ENCODE peak calls at places on chromosomes 13 and 19, in nine cellular contexts. One of them, this sample, is unnamed.

GRCh38 chr13:25966086-25966485 is 85.7 kb downstream of the SHISA2 start:
- DNase-seq in substantia nigra: no peak
- DNase-seq in HFFc6: no peak
- DNase-seq in NAMALWA: no peak
- DNase-seq in stimulated activated CD4-positive, alpha-beta T cell treated with anti-CD3 and anti-CD28 coated beads, Interleukin-4, amount 100 ng/mL, for 48 hours: no peak
- DNase-seq in GM04503: no peak
- DNase-seq in HCT116: no peak
- DNase-seq in left ventricle myocardium inferior: no peak
- DNase-seq in foreskin fibroblast: no peak
- DNase-seq in this sample: no peak

GRCh38 chr13:67036694-67037093 is 193.4 kb downstream of the PCDH9 start:
- DNase-seq in NAMALWA: no peak
- DNase-seq in substantia nigra: no peak
- DNase-seq in stimulated activated CD4-positive, alpha-beta T cell treated with anti-CD3 and anti-CD28 coated beads, Interleukin-4, amount 100 ng/mL, for 48 hours: no peak
- DNase-seq in foreskin fibroblast: no peak
- DNase-seq in GM04503: no peak
- DNase-seq in HFFc6: no peak
- DNase-seq in HCT116: no peak
- DNase-seq in left ventricle myocardium inferior: no peak
- DNase-seq in this sample: no peak

GRCh38 chr19:44232867-44233266 is 20.5 kb downstream of the ZNF227 start:
- DNase-seq in GM04503: no peak
- DNase-seq in HFFc6: no peak
- DNase-seq in substantia nigra: no peak
- DNase-seq in NAMALWA: no peak
- DNase-seq in HCT116: no peak
- DNase-seq in stimulated activated CD4-positive, alpha-beta T cell treated with anti-CD3 and anti-CD28 coated beads, Interleukin-4, amount 100 ng/mL, for 48 hours: no peak
- DNase-seq in left ventricle myocardium inferior: no peak
- DNase-seq in foreskin fibroblast: no peak
- DNase-seq in this sample: no peak

GRCh38 chr19:10422846-10423245 is 2.5 kb downstream of the PDE4A start:
- DNase-seq in substantia nigra: no peak
- DNase-seq in stimulated activated CD4-positive, alpha-beta T cell treated with anti-CD3 and anti-CD28 coated beads, Interleukin-4, amount 100 ng/mL, for 48 hours: no peak
- DNase-seq in left ventricle myocardium inferior: no peak
- DNase-seq in foreskin fibroblast: no peak
- DNase-seq in HFFc6: no peak
- DNase-seq in NAMALWA: peak; percentile 27
- DNase-seq in GM04503: no peak
- DNase-seq in HCT116: no peak
- DNase-seq in this sample: no peak

GRCh38 chr13:114078501-114079451 is 53.6 kb downstream of the RASA3 start:
- DNase-seq in NAMALWA: no peak
- DNase-seq in foreskin fibroblast: peak; percentile 85
- DNase-seq in substantia nigra: no peak
- DNase-seq in GM04503: no peak
- DNase-seq in HFFc6: peak; percentile 63
- DNase-seq in HCT116: no peak
- DNase-seq in stimulated activated CD4-positive, alpha-beta T cell treated with anti-CD3 and anti-CD28 coated beads, Interleukin-4, amount 100 ng/mL, for 48 hours: no peak
- DNase-seq in left ventricle myocardium inferior: peak; percentile 67
- DNase-seq in this sample: no peak

GRCh38 chr19:51274037-51274370 is 23.1 kb downstream of the SIGLECL1 start:
- DNase-seq in GM04503: no peak
- DNase-seq in HCT116: no peak
- DNase-seq in foreskin fibroblast: no peak
- DNase-seq in left ventricle myocardium inferior: no peak
- DNase-seq in substantia nigra: no peak
- DNase-seq in stimulated activated CD4-positive, alpha-beta T cell treated with anti-CD3 and anti-CD28 coated beads, Interleukin-4, amount 100 ng/mL, for 48 hours: no peak
- DNase-seq in NAMALWA: no peak
- DNase-seq in HFFc6: no peak
- DNase-seq in this sample: no peak

GRCh38 chr13:48615017-48615416 is 38.7 kb upstream of the CYSLTR2 start:
- DNase-seq in HCT116: no peak
- DNase-seq in substantia nigra: no peak
- DNase-seq in foreskin fibroblast: no peak
- DNase-seq in HFFc6: no peak
- DNase-seq in NAMALWA: no peak
- DNase-seq in stimulated activated CD4-positive, alpha-beta T cell treated with anti-CD3 and anti-CD28 coated beads, Interleukin-4, amount 100 ng/mL, for 48 hours: no peak
- DNase-seq in left ventricle myocardium inferior: no peak
- DNase-seq in GM04503: no peak
- DNase-seq in this sample: no peak

GRCh38 chr19:32022044-32022945 is 323.1 kb upstream of the ZNF507 start:
- DNase-seq in left ventricle myocardium inferior: no peak
- DNase-seq in substantia nigra: no peak
- DNase-seq in HCT116: no peak
- DNase-seq in NAMALWA: no peak
- DNase-seq in foreskin fibroblast: no peak
- DNase-seq in stimulated activated CD4-positive, alpha-beta T cell treated with anti-CD3 and anti-CD28 coated beads, Interleukin-4, amount 100 ng/mL, for 48 hours: no peak
- DNase-seq in GM04503: no peak
- DNase-seq in HFFc6: no peak
- DNase-seq in this sample: no peak

GRCh38 chr13:92355213-92355612 is 871.4 kb upstream of the GPC6 start:
- DNase-seq in NAMALWA: no peak
- DNase-seq in GM04503: no peak
- DNase-seq in substantia nigra: no peak
- DNase-seq in foreskin fibroblast: peak; percentile 2
- DNase-seq in left ventricle myocardium inferior: no peak
- DNase-seq in stimulated activated CD4-positive, alpha-beta T cell treated with anti-CD3 and anti-CD28 coated beads, Interleukin-4, amount 100 ng/mL, for 48 hours: no peak
- DNase-seq in HCT116: no peak
- DNase-seq in HFFc6: no peak
- DNase-seq in this sample: no peak

GRCh38 chr19:49340069-49340864 is 5.1 kb downstream of the CD37 start:
- DNase-seq in substantia nigra: no peak
- DNase-seq in HFFc6: no peak
- DNase-seq in GM04503: no peak
- DNase-seq in left ventricle myocardium inferior: peak; percentile 72
- DNase-seq in HCT116: no peak
- DNase-seq in stimulated activated CD4-positive, alpha-beta T cell treated with anti-CD3 and anti-CD28 coated beads, Interleukin-4, amount 100 ng/mL, for 48 hours: no peak
- DNase-seq in foreskin fibroblast: peak; percentile 64
- DNase-seq in NAMALWA: peak; percentile 98
- DNase-seq in this sample: no peak

GRCh38 chr13:34899888-34900287 is 42.2 kb upstream of the NBEA start:
- DNase-seq in left ventricle myocardium inferior: no peak
- DNase-seq in GM04503: no peak
- DNase-seq in NAMALWA: no peak
- DNase-seq in stimulated activated CD4-positive, alpha-beta T cell treated with anti-CD3 and anti-CD28 coated beads, Interleukin-4, amount 100 ng/mL, for 48 hours: no peak
- DNase-seq in substantia nigra: no peak
- DNase-seq in HCT116: no peak
- DNase-seq in HFFc6: no peak
- DNase-seq in foreskin fibroblast: no peak
- DNase-seq in this sample: no peak

GRCh38 chr19:925912-926594 is at the start of gene ARID3A:
- DNase-seq in HCT116: no peak
- DNase-seq in NAMALWA: no peak
- DNase-seq in substantia nigra: peak; percentile 57
- DNase-seq in foreskin fibroblast: no peak
- DNase-seq in GM04503: no peak
- DNase-seq in HFFc6: no peak
- DNase-seq in left ventricle myocardium inferior: peak; percentile 48
- DNase-seq in stimulated activated CD4-positive, alpha-beta T cell treated with anti-CD3 and anti-CD28 coated beads, Interleukin-4, amount 100 ng/mL, for 48 hours: peak; percentile 52
- DNase-seq in this sample: peak; percentile 70

GRCh38 chr13:107185889-107186288 is 618.0 kb upstream of the ARGLU1 start:
- DNase-seq in NAMALWA: no peak
- DNase-seq in HCT116: no peak
- DNase-seq in left ventricle myocardium inferior: no peak
- DNase-seq in GM04503: no peak
- DNase-seq in HFFc6: no peak
- DNase-seq in substantia nigra: no peak
- DNase-seq in stimulated activated CD4-positive, alpha-beta T cell treated with anti-CD3 and anti-CD28 coated beads, Interleukin-4, amount 100 ng/mL, for 48 hours: no peak
- DNase-seq in foreskin fibroblast: peak; percentile 2
- DNase-seq in this sample: no peak

GRCh38 chr13:98556968-98557591 is 19.8 kb downstream of the STK24 start:
- DNase-seq in substantia nigra: no peak
- DNase-seq in HFFc6: peak; percentile 85
- DNase-seq in HCT116: no peak
- DNase-seq in stimulated activated CD4-positive, alpha-beta T cell treated with anti-CD3 and anti-CD28 coated beads, Interleukin-4, amount 100 ng/mL, for 48 hours: no peak
- DNase-seq in left ventricle myocardium inferior: no peak
- DNase-seq in foreskin fibroblast: no peak
- DNase-seq in NAMALWA: no peak
- DNase-seq in GM04503: no peak
- DNase-seq in this sample: no peak

GRCh38 chr13:34065915-34066314 is 248.0 kb downstream of the RFC3 start:
- DNase-seq in substantia nigra: no peak
- DNase-seq in left ventricle myocardium inferior: no peak
- DNase-seq in NAMALWA: no peak
- DNase-seq in GM04503: no peak
- DNase-seq in foreskin fibroblast: no peak
- DNase-seq in stimulated activated CD4-positive, alpha-beta T cell treated with anti-CD3 and anti-CD28 coated beads, Interleukin-4, amount 100 ng/mL, for 48 hours: no peak
- DNase-seq in HCT116: peak; percentile 54
- DNase-seq in HFFc6: no peak
- DNase-seq in this sample: no peak

GRCh38 chr19:31316201-31316951 is 32.9 kb downstream of the TSHZ3 start:
- DNase-seq in HFFc6: no peak
- DNase-seq in GM04503: no peak
- DNase-seq in HCT116: no peak
- DNase-seq in NAMALWA: no peak
- DNase-seq in foreskin fibroblast: peak; percentile 68
- DNase-seq in stimulated activated CD4-positive, alpha-beta T cell treated with anti-CD3 and anti-CD28 coated beads, Interleukin-4, amount 100 ng/mL, for 48 hours: no peak
- DNase-seq in substantia nigra: no peak
- DNase-seq in left ventricle myocardium inferior: no peak
- DNase-seq in this sample: no peak

GRCh38 chr19:41939861-41940442 is 11.7 kb upstream of the ERFL start:
- DNase-seq in GM04503: no peak
- DNase-seq in left ventricle myocardium inferior: no peak
- DNase-seq in HFFc6: no peak
- DNase-seq in substantia nigra: no peak
- DNase-seq in HCT116: no peak
- DNase-seq in foreskin fibroblast: peak; percentile 38
- DNase-seq in stimulated activated CD4-positive, alpha-beta T cell treated with anti-CD3 and anti-CD28 coated beads, Interleukin-4, amount 100 ng/mL, for 48 hours: peak; percentile 42
- DNase-seq in NAMALWA: no peak
- DNase-seq in this sample: no peak

GRCh38 chr19:18518639-18519038 is 3.2 kb downstream of the ELL start:
- DNase-seq in foreskin fibroblast: no peak
- DNase-seq in HCT116: no peak
- DNase-seq in substantia nigra: no peak
- DNase-seq in NAMALWA: no peak
- DNase-seq in GM04503: no peak
- DNase-seq in stimulated activated CD4-positive, alpha-beta T cell treated with anti-CD3 and anti-CD28 coated beads, Interleukin-4, amount 100 ng/mL, for 48 hours: no peak
- DNase-seq in HFFc6: no peak
- DNase-seq in left ventricle myocardium inferior: no peak
- DNase-seq in this sample: no peak

GRCh38 chr13:20173121-20173746 is 12.4 kb upstream of the GJA3 start:
- DNase-seq in NAMALWA: no peak
- DNase-seq in stimulated activated CD4-positive, alpha-beta T cell treated with anti-CD3 and anti-CD28 coated beads, Interleukin-4, amount 100 ng/mL, for 48 hours: no peak
- DNase-seq in GM04503: no peak
- DNase-seq in foreskin fibroblast: peak; percentile 34
- DNase-seq in HCT116: no peak
- DNase-seq in left ventricle myocardium inferior: no peak
- DNase-seq in HFFc6: no peak
- DNase-seq in substantia nigra: no peak
- DNase-seq in this sample: no peak

GRCh38 chr13:43908156-43909126 is 28.7 kb downstream of the LACC1 start:
- DNase-seq in NAMALWA: peak; percentile 60
- DNase-seq in stimulated activated CD4-positive, alpha-beta T cell treated with anti-CD3 and anti-CD28 coated beads, Interleukin-4, amount 100 ng/mL, for 48 hours: no peak
- DNase-seq in HCT116: peak; percentile 37
- DNase-seq in HFFc6: peak; percentile 77
- DNase-seq in GM04503: no peak
- DNase-seq in foreskin fibroblast: peak; percentile 62
- DNase-seq in left ventricle myocardium inferior: no peak
- DNase-seq in substantia nigra: no peak
- DNase-seq in this sample: no peak

GRCh38 chr13:73596382-73596781 is 537.6 kb downstream of the KLF5 start:
- DNase-seq in NAMALWA: no peak
- DNase-seq in HCT116: no peak
- DNase-seq in HFFc6: no peak
- DNase-seq in GM04503: no peak
- DNase-seq in left ventricle myocardium inferior: no peak
- DNase-seq in stimulated activated CD4-positive, alpha-beta T cell treated with anti-CD3 and anti-CD28 coated beads, Interleukin-4, amount 100 ng/mL, for 48 hours: no peak
- DNase-seq in foreskin fibroblast: no peak
- DNase-seq in substantia nigra: no peak
- DNase-seq in this sample: no peak

GRCh38 chr19:7494416-7495098 is 5.7 kb upstream of the PEX11G start:
- DNase-seq in foreskin fibroblast: peak; percentile 59
- DNase-seq in left ventricle myocardium inferior: peak; percentile 48
- DNase-seq in stimulated activated CD4-positive, alpha-beta T cell treated with anti-CD3 and anti-CD28 coated beads, Interleukin-4, amount 100 ng/mL, for 48 hours: no peak
- DNase-seq in NAMALWA: no peak
- DNase-seq in HCT116: no peak
- DNase-seq in substantia nigra: peak; percentile 71
- DNase-seq in GM04503: no peak
- DNase-seq in HFFc6: no peak
- DNase-seq in this sample: peak; percentile 59

GRCh38 chr19:6723108-6723618 is 2.7 kb upstream of the C3 start:
- DNase-seq in HCT116: no peak
- DNase-seq in GM04503: no peak
- DNase-seq in foreskin fibroblast: peak; percentile 40
- DNase-seq in substantia nigra: no peak
- DNase-seq in left ventricle myocardium inferior: peak; percentile 56
- DNase-seq in HFFc6: no peak
- DNase-seq in stimulated activated CD4-positive, alpha-beta T cell treated with anti-CD3 and anti-CD28 coated beads, Interleukin-4, amount 100 ng/mL, for 48 hours: no peak
- DNase-seq in NAMALWA: no peak
- DNase-seq in this sample: no peak

GRCh38 chr19:54230031-54230430 is 7.2 kb upstream of the LILRB3 start:
- DNase-seq in substantia nigra: no peak
- DNase-seq in foreskin fibroblast: no peak
- DNase-seq in left ventricle myocardium inferior: no peak
- DNase-seq in GM04503: no peak
- DNase-seq in HFFc6: no peak
- DNase-seq in stimulated activated CD4-positive, alpha-beta T cell treated with anti-CD3 and anti-CD28 coated beads, Interleukin-4, amount 100 ng/mL, for 48 hours: no peak
- DNase-seq in HCT116: no peak
- DNase-seq in NAMALWA: no peak
- DNase-seq in this sample: no peak

GRCh38 chr19:38975214-38975860 is at the start of gene FBXO17:
- DNase-seq in GM04503: no peak
- DNase-seq in substantia nigra: no peak
- DNase-seq in stimulated activated CD4-positive, alpha-beta T cell treated with anti-CD3 and anti-CD28 coated beads, Interleukin-4, amount 100 ng/mL, for 48 hours: no peak
- DNase-seq in left ventricle myocardium inferior: peak; percentile 52
- DNase-seq in foreskin fibroblast: peak; percentile 83
- DNase-seq in HCT116: no peak
- DNase-seq in HFFc6: peak; percentile 46
- DNase-seq in NAMALWA: no peak
- DNase-seq in this sample: peak; percentile 68

GRCh38 chr19:4059493-4059880 is 7.2 kb downstream of the ZBTB7A start:
- DNase-seq in HFFc6: no peak
- DNase-seq in stimulated activated CD4-positive, alpha-beta T cell treated with anti-CD3 and anti-CD28 coated beads, Interleukin-4, amount 100 ng/mL, for 48 hours: no peak
- DNase-seq in foreskin fibroblast: no peak
- DNase-seq in left ventricle myocardium inferior: no peak
- DNase-seq in HCT116: no peak
- DNase-seq in NAMALWA: no peak
- DNase-seq in substantia nigra: no peak
- DNase-seq in GM04503: no peak
- DNase-seq in this sample: no peak

GRCh38 chr19:8445488-8446001 is 770 bp downstream of the HNRNPM start:
- DNase-seq in GM04503: no peak
- DNase-seq in HFFc6: no peak
- DNase-seq in NAMALWA: peak; percentile 58
- DNase-seq in stimulated activated CD4-positive, alpha-beta T cell treated with anti-CD3 and anti-CD28 coated beads, Interleukin-4, amount 100 ng/mL, for 48 hours: peak; percentile 46
- DNase-seq in substantia nigra: peak; percentile 24
- DNase-seq in foreskin fibroblast: peak; percentile 61
- DNase-seq in left ventricle myocardium inferior: peak; percentile 61
- DNase-seq in HCT116: no peak
- DNase-seq in this sample: no peak

GRCh38 chr19:54002495-54003315 is 11.3 kb downstream of the CACNG6 start:
- DNase-seq in stimulated activated CD4-positive, alpha-beta T cell treated with anti-CD3 and anti-CD28 coated beads, Interleukin-4, amount 100 ng/mL, for 48 hours: no peak
- DNase-seq in substantia nigra: no peak
- DNase-seq in foreskin fibroblast: no peak
- DNase-seq in HFFc6: no peak
- DNase-seq in HCT116: no peak
- DNase-seq in left ventricle myocardium inferior: no peak
- DNase-seq in GM04503: no peak
- DNase-seq in NAMALWA: no peak
- DNase-seq in this sample: no peak

GRCh38 chr13:50616101-50616500 is 227.4 kb downstream of the DLEU7 start:
- DNase-seq in GM04503: no peak
- DNase-seq in foreskin fibroblast: peak; percentile 89
- DNase-seq in stimulated activated CD4-positive, alpha-beta T cell treated with anti-CD3 and anti-CD28 coated beads, Interleukin-4, amount 100 ng/mL, for 48 hours: no peak
- DNase-seq in substantia nigra: no peak
- DNase-seq in HCT116: no peak
- DNase-seq in left ventricle myocardium inferior: no peak
- DNase-seq in NAMALWA: no peak
- DNase-seq in HFFc6: peak; percentile 28
- DNase-seq in this sample: no peak

GRCh38 chr13:114230117-114230516 is 4.6 kb upstream of the CDC16 start:
- DNase-seq in substantia nigra: no peak
- DNase-seq in GM04503: no peak
- DNase-seq in HCT116: no peak
- DNase-seq in foreskin fibroblast: peak; percentile 36
- DNase-seq in left ventricle myocardium inferior: no peak
- DNase-seq in HFFc6: no peak
- DNase-seq in NAMALWA: no peak
- DNase-seq in stimulated activated CD4-positive, alpha-beta T cell treated with anti-CD3 and anti-CD28 coated beads, Interleukin-4, amount 100 ng/mL, for 48 hours: no peak
- DNase-seq in this sample: no peak

GRCh38 chr19:49681830-49682229 is 4.8 kb downstream of the PRMT1 start:
- DNase-seq in HCT116: no peak
- DNase-seq in stimulated activated CD4-positive, alpha-beta T cell treated with anti-CD3 and anti-CD28 coated beads, Interleukin-4, amount 100 ng/mL, for 48 hours: no peak
- DNase-seq in HFFc6: no peak
- DNase-seq in NAMALWA: no peak
- DNase-seq in substantia nigra: no peak
- DNase-seq in GM04503: no peak
- DNase-seq in left ventricle myocardium inferior: no peak
- DNase-seq in foreskin fibroblast: no peak
- DNase-seq in this sample: no peak